ENCODE peak calls at places on chromosomes 16 and 17, in four cellular contexts. X is stomach, Q is heart left ventricle, W is transverse colon. J is an unnamed sample.

GRCh38 chr16:74480150-74481029 is 59.1 kb upstream of the CLEC18B start:
- DNase-seq in X (peak), Q (peak), W (peak), J (peak)

GRCh38 chr16:75965504-75966374 is 239.4 kb upstream of the CPHXL start:
- DNase-seq in X (no peak), Q (no peak), W (no peak), J (no peak)

GRCh38 chr17:49359990-49360795 is 1.9 kb downstream of the ZNF652 start:
- DNase-seq in X (no peak), Q (no peak), W (no peak), J (no peak)

GRCh38 chr17:44219126-44219635 is 294 bp downstream of the UBTF start:
- DNase-seq in X (peak), Q (peak), W (peak), J (peak)

GRCh38 chr17:1976683-1977064 is 48.5 kb downstream of the RTN4RL1 start:
- DNase-seq in X (no peak), Q (no peak), W (no peak), J (no peak)

GRCh38 chr17:60229189-60229802 is 79.5 kb downstream of the CA4 start:
- DNase-seq in X (no peak), Q (no peak), W (no peak), J (no peak)

GRCh38 chr17:50076591-50077235 is 18.4 kb upstream of the PDK2 start:
- DNase-seq in X (no peak), Q (no peak), W (no peak), J (no peak)

GRCh38 chr17:35486920-35487727 is 38.6 kb upstream of the SLFN13 start:
- DNase-seq in X (peak), Q (peak), W (peak), J (peak)

GRCh38 chr16:63061319-63061718 is 1025.1 kb upstream of the CDH8 start:
- DNase-seq in X (no peak), Q (no peak), W (no peak), J (no peak)

GRCh38 chr16:49876716-49877129 is 20.8 kb upstream of the ZNF423 start:
- DNase-seq in X (peak), Q (peak), W (peak), J (peak)

GRCh38 chr17:48484850-48485249 is 46.0 kb downstream of the HOXB1 start:
- DNase-seq in X (no peak), Q (no peak), W (no peak), J (no peak)

GRCh38 chr17:19399750-19400450 is 11.1 kb upstream of the RNF112 start:
- DNase-seq in X (no peak), Q (no peak), W (no peak), J (no peak)

GRCh38 chr16:71594000-71594646 is 17.2 kb upstream of the TAT start:
- DNase-seq in X (no peak), Q (no peak), W (no peak), J (no peak)

GRCh38 chr17:58329035-58329807 is 626 bp upstream of the TSPOAP1 start:
- DNase-seq in X (peak), Q (peak), W (peak), J (no peak)

GRCh38 chr17:2262146-2262587 is 41.4 kb downstream of the SMG6 start:
- DNase-seq in X (no peak), Q (no peak), W (no peak), J (no peak)

GRCh38 chr17:42421479-42422332 is 1.4 kb downstream of the CAVIN1 start:
- DNase-seq in X (peak), Q (peak), W (no peak), J (no peak)

GRCh38 chr17:82013341-82013740 is 9.3 kb downstream of the CENPX start:
- DNase-seq in X (no peak), Q (peak), W (no peak), J (no peak)

GRCh38 chr16:63749256-63749655 is 1372.6 kb downstream of the CDH11 start:
- DNase-seq in X (no peak), Q (no peak), W (no peak), J (no peak)

GRCh38 chr16:79997257-79997656 is 396.7 kb upstream of the MAF start:
- DNase-seq in X (no peak), Q (no peak), W (no peak), J (no peak)

GRCh38 chr16:85249830-85250455 is 137.7 kb upstream of the CIBAR2 start:
- DNase-seq in X (no peak), Q (no peak), W (no peak), J (no peak)

GRCh38 chr17:72590382-72590781 is 469.6 kb downstream of the SOX9 start:
- DNase-seq in X (no peak), Q (no peak), W (no peak), J (no peak)

GRCh38 chr16:17083628-17084027 is 387.1 kb downstream of the XYLT1 start:
- DNase-seq in X (no peak), Q (no peak), W (no peak), J (no peak)

GRCh38 chr17:63406689-63407330 is 39.3 kb downstream of the CYB561 start:
- DNase-seq in X (peak), Q (peak), W (peak), J (no peak)

GRCh38 chr17:59796785-59797205 is 89.3 kb downstream of the VMP1 start:
- DNase-seq in X (no peak), Q (no peak), W (no peak), J (no peak)

GRCh38 chr16:58451945-58452401 is 48.0 kb upstream of the NDRG4 start:
- DNase-seq in X (no peak), Q (no peak), W (no peak), J (no peak)

GRCh38 chr16:68997564-68997963 is 107.9 kb upstream of the HAS3 start:
- DNase-seq in X (no peak), Q (no peak), W (no peak), J (no peak)

GRCh38 chr16:87002717-87003413 is 314.3 kb downstream of the C16orf95 start:
- DNase-seq in X (no peak), Q (no peak), W (no peak), J (no peak)

GRCh38 chr17:80116276-80116922 is 15.0 kb downstream of the GAA start:
- DNase-seq in X (no peak), Q (no peak), W (no peak), J (peak)

GRCh38 chr17:82184761-82185160 is 27.9 kb downstream of the CCDC57 start:
- DNase-seq in X (no peak), Q (no peak), W (no peak), J (no peak)

GRCh38 chr16:50585331-50585776 is 37.2 kb downstream of the NKD1 start:
- DNase-seq in X (peak), Q (no peak), W (peak), J (peak)

GRCh38 chr16:28623172-28623711 is 13.4 kb upstream of the SULT1A1 start:
- DNase-seq in X (peak), Q (peak), W (peak), J (peak)

GRCh38 chr16:87178177-87178863 is 138.9 kb downstream of the C16orf95 start:
- DNase-seq in X (no peak), Q (no peak), W (no peak), J (no peak)

GRCh38 chr17:37177234-37177633 is 198.6 kb upstream of the C17orf78 start:
- DNase-seq in X (no peak), Q (no peak), W (no peak), J (no peak)

GRCh38 chr17:40340880-40341807 is 23.4 kb downstream of the GJD3 start:
- DNase-seq in X (peak), Q (peak), W (peak), J (peak)

GRCh38 chr17:72387487-72387886 is 266.7 kb downstream of the SOX9 start:
- DNase-seq in X (no peak), Q (no peak), W (no peak), J (no peak)

GRCh38 chr16:89444151-89444723 is 46.1 kb downstream of the ANKRD11 start:
- DNase-seq in X (no peak), Q (no peak), W (no peak), J (no peak)

GRCh38 chr17:76716146-76716833 is 5.5 kb upstream of the MXRA7 start:
- DNase-seq in X (peak), Q (peak), W (no peak), J (no peak)

GRCh38 chr17:48129981-48130380 is 22.4 kb downstream of the SNX11 start:
- DNase-seq in X (no peak), Q (no peak), W (no peak), J (no peak)

GRCh38 chr17:743139-743538 is 8.9 kb downstream of the GEMIN4 start:
- DNase-seq in X (no peak), Q (no peak), W (no peak), J (no peak)
- TF ChIP-seq POLR2A in X (no peak), Q (no peak), W (no peak), J (no peak)

GRCh38 chr17:74637912-74638311 is 14.4 kb upstream of the CD300E start:
- DNase-seq in X (no peak), Q (no peak), W (no peak), J (no peak)
- TF ChIP-seq POLR2A in X (no peak), Q (no peak), W (no peak), J (no peak)

DNA sequence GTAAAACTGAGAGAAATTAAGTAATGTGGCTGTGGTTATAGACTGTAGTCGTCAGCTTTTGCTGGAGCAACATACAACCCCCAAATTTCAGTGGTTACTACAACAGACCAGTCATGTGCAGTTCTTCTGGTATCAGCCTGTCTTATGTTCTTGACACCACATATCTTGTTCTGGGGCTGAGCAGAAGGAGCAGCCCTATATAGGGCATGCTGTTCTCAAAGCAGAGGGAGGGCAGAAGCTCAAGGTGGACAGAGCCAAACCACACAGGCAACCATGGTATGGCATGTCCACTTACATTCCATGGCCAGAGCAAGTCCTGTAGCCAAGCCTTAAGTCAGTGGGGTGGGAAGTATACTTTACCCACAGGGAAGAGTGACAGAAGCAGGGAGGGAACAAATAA is 7.7 kb downstream of the PRKAR1A start:
- DNase-seq in X (no peak), Q (peak), W (no peak), J (no peak)
- TF ChIP-seq POLR2A in X (no peak), Q (no peak), W (no peak), J (no peak)

GRCh38 chr17:39193346-39193745 is 4.1 kb downstream of the CACNB1 start:
- DNase-seq in X (no peak), Q (no peak), W (no peak), J (no peak)
- TF ChIP-seq POLR2A in X (no peak), Q (no peak), W (no peak), J (no peak)

DNA sequence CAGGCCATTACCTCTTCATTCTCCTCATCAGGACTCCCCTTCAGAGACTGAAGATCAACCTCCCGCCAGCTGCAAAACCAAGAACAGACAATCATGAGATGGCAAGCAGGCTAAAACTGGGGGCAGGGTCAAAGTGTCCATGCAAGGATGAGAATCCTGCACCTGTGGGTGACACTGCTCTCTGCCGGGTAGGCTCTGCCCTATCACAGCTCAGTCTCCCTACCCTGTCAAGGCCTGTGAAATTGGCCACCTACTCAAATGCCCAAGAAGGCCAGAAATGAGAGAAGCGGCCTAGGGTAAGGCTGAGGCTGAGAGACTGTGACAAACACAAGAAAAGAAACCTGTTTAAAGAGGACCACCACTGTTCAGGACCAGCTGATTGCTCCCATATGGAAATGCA is 34.3 kb downstream of the STH start:
- DNase-seq in X (no peak), Q (no peak), W (no peak), J (no peak)
- TF ChIP-seq POLR2A in X (no peak), Q (no peak), W (no peak), J (no peak)

DNA sequence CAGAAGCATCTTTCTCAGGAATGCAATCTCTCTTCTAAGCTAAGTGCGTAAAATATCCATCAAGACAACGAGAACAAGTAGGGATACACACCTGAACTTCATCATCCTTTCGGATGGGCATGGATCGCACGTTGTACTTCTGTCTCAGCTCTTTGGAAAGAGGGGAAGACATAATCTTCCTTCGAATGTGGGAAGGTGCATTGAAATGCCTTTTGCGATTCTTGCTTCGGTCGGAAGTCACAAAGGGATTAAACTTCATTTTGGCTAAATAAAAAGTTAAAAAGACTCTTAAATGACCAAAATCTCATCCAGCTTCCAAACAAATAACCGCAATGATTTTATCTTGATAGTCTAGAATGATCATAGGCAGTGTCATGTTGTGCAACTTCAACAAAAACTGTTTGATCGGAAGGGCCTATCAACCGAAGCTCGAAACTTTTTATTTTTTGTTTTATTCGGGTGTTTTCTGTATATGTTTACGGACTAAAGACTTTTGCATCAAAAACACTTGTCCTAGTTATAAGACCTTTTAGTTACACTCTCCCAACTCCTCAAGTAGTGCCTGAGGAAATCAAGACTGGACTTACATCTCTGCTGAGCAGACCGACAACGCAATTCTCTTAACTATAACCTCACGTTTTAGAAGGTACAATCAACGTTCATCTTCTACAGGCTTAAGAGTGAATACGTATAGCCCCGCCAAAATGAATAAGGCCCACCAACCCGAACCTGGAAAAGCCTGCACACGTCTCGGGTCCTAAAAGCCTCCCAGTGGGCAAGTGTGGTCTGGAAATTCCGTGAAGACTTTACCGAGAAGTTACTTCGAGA is 727 bp downstream of the RPL26 start:
- DNase-seq in X (no peak), Q (no peak), W (no peak), J (no peak)
- TF ChIP-seq POLR2A in X (no peak), Q (no peak), W (no peak), J (no peak)

DNA sequence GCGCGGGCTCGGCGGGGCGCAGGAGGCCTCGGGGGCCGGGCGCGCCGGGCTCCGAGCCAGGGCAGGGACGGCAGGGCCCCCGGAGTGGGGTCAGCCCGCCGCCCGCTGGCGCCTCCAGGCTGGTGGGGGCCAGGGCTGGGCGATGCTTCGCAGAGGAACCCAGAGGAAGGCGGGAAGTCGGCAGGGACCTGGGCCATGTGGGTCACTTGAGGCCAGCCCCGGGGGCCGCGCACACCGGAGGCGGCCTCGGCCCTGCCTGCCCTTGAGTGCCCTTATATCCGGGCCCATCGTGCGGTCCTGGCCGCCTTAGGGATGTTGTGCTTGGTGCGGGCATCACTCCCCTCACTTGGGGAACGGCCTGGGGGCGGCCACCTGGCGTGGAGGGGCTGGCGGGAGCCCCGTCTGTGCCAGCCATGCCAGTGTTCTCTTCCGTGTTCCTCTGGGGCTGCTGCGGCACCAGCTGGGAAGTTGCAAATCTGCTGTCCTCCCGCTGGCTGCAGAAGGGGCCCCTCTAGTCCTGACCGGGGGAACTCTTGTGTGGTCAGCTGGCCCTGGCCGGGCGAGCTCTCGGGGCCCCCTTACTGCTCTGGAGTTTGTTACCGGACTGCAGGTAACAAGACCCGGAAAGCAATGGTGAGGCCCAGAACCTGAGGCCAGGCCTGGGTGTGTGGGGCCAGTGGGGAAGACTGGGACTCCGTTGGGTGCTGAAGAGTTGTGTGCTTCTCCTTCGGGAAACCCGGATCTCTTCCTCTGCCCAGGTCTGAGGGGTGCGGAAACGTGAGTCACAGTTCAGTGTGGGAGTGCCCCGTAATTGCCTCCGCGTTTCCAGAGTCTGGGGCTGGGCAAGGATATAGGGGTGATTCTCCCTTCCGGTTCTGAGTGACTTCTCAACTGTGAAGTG is 849 bp downstream of the CAPN15 start:
- DNase-seq in X (peak), Q (no peak), W (peak), J (peak)
- TF ChIP-seq POLR2A in X (no peak), Q (no peak), W (peak), J (no peak)

GRCh38 chr16:57091990-57092785 is at the start of gene CPNE2:
- DNase-seq in X (peak), Q (peak), W (peak), J (peak)
- TF ChIP-seq POLR2A in X (no peak), Q (no peak), W (peak), J (no peak)